ENCODE peak calls at places on chromosomes 7 and 10, in eight cellular contexts. Z, I, Q, S, L, W, H and J are unnamed samples.

GRCh38 chr7:55185321-55185802 is 166.5 kb downstream of the EGFR start:
- DNase-seq in Z (no peak), I (no peak), Q (peak; percentile 56), S (peak; percentile 35), L (no peak), W (no peak), H (no peak), J (no peak)

GRCh38 chr10:42943025-42943818 is 133.6 kb upstream of the RET start:
- DNase-seq in Z (no peak), I (no peak), Q (no peak), S (no peak), L (no peak), W (no peak), H (no peak), J (no peak)

GRCh38 chr7:115779561-115779960 is 251.0 kb downstream of the TFEC start:
- DNase-seq in Z (no peak), I (no peak), Q (no peak), S (peak; percentile 1), L (no peak), W (peak; percentile 12), H (no peak), J (no peak)

GRCh38 chr7:88635149-88635548 is 124.4 kb upstream of the ZNF804B start:
- DNase-seq in Z (no peak), I (no peak), Q (no peak), S (no peak), L (no peak), W (no peak), H (no peak), J (no peak)

GRCh38 chr7:29977926-29978652 is 11.5 kb downstream of the SCRN1 start:
- DNase-seq in Z (no peak), I (peak; percentile 24), Q (no peak), S (no peak), L (no peak), W (no peak), H (no peak), J (no peak)

GRCh38 chr10:87658858-87659555 is 671 bp upstream of the PAPSS2 start:
- DNase-seq in Z (no peak), I (no peak), Q (no peak), S (peak; percentile 16), L (no peak), W (no peak), H (no peak), J (no peak)

GRCh38 chr10:132335189-132336063 is 3.4 kb downstream of the LRRC27 start:
- DNase-seq in Z (no peak), I (peak; percentile 73), Q (no peak), S (no peak), L (no peak), W (no peak), H (no peak), J (peak; percentile 80)

GRCh38 chr10:48448796-48449195 is 142.3 kb downstream of the MAPK8 start:
- DNase-seq in Z (no peak), I (no peak), Q (peak; percentile 86), S (peak; percentile 80), L (no peak), W (peak; percentile 43), H (no peak), J (peak; percentile 11)

GRCh38 chr7:16535500-16535899 is 8.9 kb downstream of the LRRC72 start:
- DNase-seq in Z (no peak), I (no peak), Q (no peak), S (no peak), L (no peak), W (no peak), H (no peak), J (no peak)

GRCh38 chr7:20095441-20095840 is 121.7 kb downstream of the MACC1 start:
- DNase-seq in Z (no peak), I (no peak), Q (peak; percentile 45), S (no peak), L (no peak), W (no peak), H (no peak), J (no peak)

GRCh38 chr10:129742742-129743550 is 221.1 kb downstream of the EBF3 start:
- DNase-seq in Z (no peak), I (no peak), Q (no peak), S (no peak), L (no peak), W (no peak), H (no peak), J (no peak)

GRCh38 chr7:92461027-92462003 is 14.0 kb downstream of the GATAD1 start:
- DNase-seq in Z (peak; percentile 58), I (peak; percentile 67), Q (peak; percentile 55), S (peak; percentile 38), L (no peak), W (peak; percentile 30), H (no peak), J (peak; percentile 50)

GRCh38 chr7:117741962-117742361 is 131.3 kb downstream of the CTTNBP2 start:
- DNase-seq in Z (no peak), I (no peak), Q (peak; percentile 16), S (peak; percentile 80), L (peak; percentile 53), W (no peak), H (no peak), J (no peak)

GRCh38 chr10:131978851-131979250 is 2.9 kb downstream of the BNIP3 start:
- DNase-seq in Z (no peak), I (no peak), Q (no peak), S (no peak), L (no peak), W (no peak), H (no peak), J (no peak)

GRCh38 chr10:106863549-106863948 is 301.0 kb downstream of the SORCS1 start:
- DNase-seq in Z (no peak), I (no peak), Q (no peak), S (no peak), L (no peak), W (no peak), H (no peak), J (peak; percentile 34)

GRCh38 chr10:130623680-130624271 is 487.6 kb downstream of the GLRX3 start:
- DNase-seq in Z (no peak), I (no peak), Q (no peak), S (no peak), L (no peak), W (no peak), H (no peak), J (no peak)

GRCh38 chr7:120400806-120401455 is 128.0 kb downstream of the KCND2 start:
- DNase-seq in Z (no peak), I (no peak), Q (no peak), S (no peak), L (no peak), W (no peak), H (no peak), J (no peak)

GRCh38 chr10:128537888-128538287 is 411.7 kb upstream of the MKI67 start:
- DNase-seq in Z (no peak), I (no peak), Q (no peak), S (no peak), L (no peak), W (no peak), H (no peak), J (no peak)

GRCh38 chr10:84469470-84469869 is 141.1 kb downstream of the CCSER2 start:
- DNase-seq in Z (no peak), I (no peak), Q (no peak), S (no peak), L (no peak), W (no peak), H (no peak), J (no peak)

GRCh38 chr10:14032406-14032998 is 298.2 kb downstream of the FRMD4A start:
- DNase-seq in Z (peak; percentile 18), I (peak; percentile 5), Q (peak; percentile 22), S (no peak), L (no peak), W (no peak), H (peak; percentile 4), J (peak; percentile 10)

GRCh38 chr10:93198401-93199175 is 124.9 kb downstream of the CYP26A1 start:
- DNase-seq in Z (no peak), I (no peak), Q (peak; percentile 29), S (peak; percentile 42), L (no peak), W (peak; percentile 65), H (no peak), J (no peak)

DNA sequence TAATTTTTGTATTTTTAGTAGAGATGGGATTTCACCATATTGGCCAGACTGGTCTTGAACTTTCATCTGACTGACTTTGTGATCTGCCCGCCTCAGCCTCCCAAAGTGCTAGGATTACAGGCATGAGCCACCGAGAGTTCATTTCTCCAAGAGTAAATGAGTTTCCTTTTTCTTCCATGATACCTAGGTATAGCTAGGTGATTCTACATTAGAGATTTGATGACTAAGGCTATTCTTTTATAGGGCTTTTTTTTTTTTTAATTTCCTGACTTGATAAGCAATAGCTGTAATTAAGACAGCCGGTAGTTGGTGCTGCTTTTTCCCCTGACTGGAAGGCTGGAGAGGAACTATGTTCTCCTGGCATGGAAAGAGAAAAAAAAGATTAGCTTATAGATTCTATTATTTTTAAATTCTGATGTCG is 3.3 kb downstream of the PTPN12 start:
- DNase-seq in Z (no peak), I (no peak), Q (no peak), S (no peak), L (no peak), W (no peak), H (no peak), J (no peak)
- H3K4me3 ChIP-seq in Z (no peak overlapping the region), I (no peak overlapping the region), Q (no peak overlapping the region), S (no peak overlapping the region), L (no peak overlapping the region), W (no peak overlapping the region), H (no peak overlapping the region), J (no peak overlapping the region)

GRCh38 chr10:122565766-122566206 is 5.2 kb downstream of the DMBT1 start:
- DNase-seq in Z (peak; percentile 72), I (peak; percentile 57), Q (peak; percentile 90), S (peak; percentile 79), L (peak; percentile 72), W (peak; percentile 83), H (peak; percentile 32), J (peak; percentile 69)
- H3K4me3 ChIP-seq in Z (no peak overlapping the region), I (no peak overlapping the region), Q (peak overlapping the region; percentile 31), S (no peak overlapping the region), L (peak overlapping the region; percentile 35), W (no peak overlapping the region), H (no peak overlapping the region), J (no peak overlapping the region)

GRCh38 chr7:7687800-7688199 is 30.6 kb downstream of the RPA3 start:
- DNase-seq in Z (no peak), I (no peak), Q (no peak), S (no peak), L (no peak), W (no peak), H (no peak), J (no peak)
- H3K4me3 ChIP-seq in Z (no peak overlapping the region), I (no peak overlapping the region), Q (no peak overlapping the region), S (no peak overlapping the region), L (no peak overlapping the region), W (no peak overlapping the region), H (no peak overlapping the region), J (no peak overlapping the region)

DNA sequence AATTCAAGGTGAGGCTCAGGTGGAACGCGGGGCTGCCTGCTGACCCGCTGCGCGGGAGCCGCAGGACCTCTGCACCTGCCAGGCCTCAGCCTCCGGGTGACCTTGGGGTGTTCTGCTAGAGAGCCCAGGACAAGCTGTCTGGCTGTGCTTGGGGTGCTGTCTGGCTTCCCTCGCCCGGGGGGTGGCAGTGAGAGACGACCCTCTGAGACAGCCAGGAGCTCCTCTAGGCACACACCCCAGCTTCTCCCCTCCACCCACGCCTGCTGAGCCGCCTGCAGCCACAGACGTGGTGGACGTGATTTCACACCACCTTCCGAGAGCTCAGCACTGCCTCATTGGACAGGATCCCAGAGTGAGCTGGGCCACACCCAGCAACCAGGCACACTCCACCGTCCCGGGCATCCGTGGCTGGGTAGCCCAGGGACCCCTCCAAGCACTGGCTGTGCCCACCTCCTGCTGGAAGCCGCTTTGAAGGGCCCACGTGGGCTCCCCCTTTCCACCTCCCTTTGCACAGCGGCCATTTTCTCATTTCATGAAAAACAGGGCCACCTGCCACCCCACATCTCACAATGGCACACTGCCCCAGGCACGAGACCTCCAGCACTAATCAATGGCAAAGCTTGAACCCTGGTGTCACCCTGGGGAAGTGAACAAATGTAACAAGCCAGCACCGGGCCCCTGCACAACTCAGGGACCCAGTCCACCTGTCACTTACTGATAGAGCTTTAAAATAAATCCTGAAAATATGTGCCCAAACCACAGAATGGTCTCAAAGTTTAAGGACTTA is 35.0 kb downstream of the ZFAND2A start:
- DNase-seq in Z (no peak), I (no peak), Q (peak; percentile 57), S (no peak), L (no peak), W (no peak), H (no peak), J (no peak)
- H3K4me3 ChIP-seq in Z (no peak overlapping the region), I (no peak overlapping the region), Q (no peak overlapping the region), S (no peak overlapping the region), L (no peak overlapping the region), W (no peak overlapping the region), H (no peak overlapping the region), J (no peak overlapping the region)